ENCODE peak calls at places on chromosomes 12 and 14, in seven cellular contexts. E, P, K, D, L, V and W are unnamed samples.

GRCh38 chr12:132827763-132828703 is 636 bp downstream of the GOLGA3 start:
- DNase-seq in E (peak), P (no peak), K (no peak), D (no peak), L (peak), V (no peak), W (peak)

GRCh38 chr12:47814539-47815170 is 5.0 kb downstream of the HDAC7 start:
- DNase-seq in E (no peak), P (no peak), K (no peak), D (no peak), L (no peak), V (no peak), W (no peak)

GRCh38 chr12:125143491-125143890 is 78.3 kb downstream of the AACS start:
- DNase-seq in E (no peak), P (no peak), K (no peak), D (no peak), L (no peak), V (no peak), W (peak)

GRCh38 chr12:105561981-105562726 is 231.7 kb downstream of the C12orf75 start:
- DNase-seq in E (peak), P (peak), K (no peak), D (peak), L (no peak), V (no peak), W (peak)

GRCh38 chr14:57865450-57866198 is at the start of gene SLC35F4:
- DNase-seq in E (no peak), P (no peak), K (peak), D (no peak), L (peak), V (peak), W (no peak)

GRCh38 chr14:99981806-99982205 is 83.4 kb upstream of the EVL start:
- DNase-seq in E (no peak), P (no peak), K (no peak), D (no peak), L (no peak), V (no peak), W (no peak)

GRCh38 chr14:101489092-101489760 is 72.1 kb upstream of the DIO3 start:
- DNase-seq in E (no peak), P (no peak), K (no peak), D (no peak), L (no peak), V (no peak), W (no peak)

GRCh38 chr12:108270035-108270840 is 68.9 kb downstream of the CMKLR1 start:
- DNase-seq in E (no peak), P (no peak), K (no peak), D (no peak), L (no peak), V (no peak), W (no peak)

GRCh38 chr12:34294137-34294536 is 271.8 kb downstream of the ALG10 start:
- DNase-seq in E (no peak), P (no peak), K (no peak), D (no peak), L (no peak), V (no peak), W (no peak)

GRCh38 chr14:101858791-101859537 is 97.5 kb downstream of the PPP2R5C start:
- DNase-seq in E (no peak), P (no peak), K (no peak), D (no peak), L (no peak), V (no peak), W (no peak)

GRCh38 chr12:52249041-52249461 is 16.0 kb downstream of the KRT7 start:
- DNase-seq in E (peak), P (no peak), K (no peak), D (no peak), L (no peak), V (no peak), W (no peak)

GRCh38 chr12:96989916-96990315 is 82.9 kb downstream of the NEDD1 start:
- DNase-seq in E (peak), P (peak), K (peak), D (no peak), L (peak), V (peak), W (peak)

GRCh38 chr12:70444903-70445302 is 78.8 kb downstream of the KCNMB4 start:
- DNase-seq in E (no peak), P (no peak), K (no peak), D (no peak), L (no peak), V (no peak), W (no peak)

GRCh38 chr12:19006626-19007025 is 122.9 kb upstream of the PLEKHA5 start:
- DNase-seq in E (no peak), P (no peak), K (no peak), D (no peak), L (no peak), V (no peak), W (no peak)

GRCh38 chr12:58105225-58106119 is 164.1 kb downstream of the ATP23 start:
- DNase-seq in E (peak), P (no peak), K (no peak), D (no peak), L (no peak), V (no peak), W (peak)

GRCh38 chr14:96741151-96741977 is 55.8 kb upstream of the VRK1 start:
- DNase-seq in E (peak), P (no peak), K (peak), D (no peak), L (peak), V (peak), W (no peak)

GRCh38 chr12:120684523-120684932 is 2.4 kb upstream of the MLEC start:
- DNase-seq in E (peak), P (no peak), K (no peak), D (peak), L (no peak), V (no peak), W (no peak)

GRCh38 chr12:129089576-129089975 is 236.3 kb downstream of the GLT1D1 start:
- DNase-seq in E (no peak), P (no peak), K (no peak), D (no peak), L (no peak), V (no peak), W (no peak)

GRCh38 chr14:61321385-61322010 is at the start of gene PRKCH:
- DNase-seq in E (peak), P (peak), K (peak), D (peak), L (peak), V (peak), W (peak)

GRCh38 chr14:61320806-61321384 is 484 bp upstream of the PRKCH start:
- DNase-seq in E (peak), P (no peak), K (no peak), D (no peak), L (no peak), V (no peak), W (no peak)

GRCh38 chr14:61322011-61322798 is 826 bp downstream of the PRKCH start:
- DNase-seq in E (peak), P (no peak), K (no peak), D (no peak), L (peak), V (peak), W (no peak)

GRCh38 chr14:61323970-61324369 is 2.6 kb downstream of the PRKCH start:
- DNase-seq in E (no peak), P (no peak), K (no peak), D (no peak), L (no peak), V (no peak), W (no peak)

GRCh38 chr14:61322799-61323290 is 1.5 kb downstream of the PRKCH start:
- DNase-seq in E (peak), P (peak), K (no peak), D (peak), L (peak), V (no peak), W (no peak)
- H3K9ac ChIP-seq in E (peak), P (peak), K (peak), D (peak), L (peak), V (no peak), W (no peak)

GRCh38 chr12:53983580-53984572 is 1.1 kb upstream of the HOXC10 start:
- DNase-seq in E (no peak), P (no peak), K (no peak), D (no peak), L (no peak), V (no peak), W (no peak)
- TF ChIP-seq EZH2 in E (no peak), P (no peak), K (peak), D (no peak), L (no peak), V (peak), W (peak)

DNA sequence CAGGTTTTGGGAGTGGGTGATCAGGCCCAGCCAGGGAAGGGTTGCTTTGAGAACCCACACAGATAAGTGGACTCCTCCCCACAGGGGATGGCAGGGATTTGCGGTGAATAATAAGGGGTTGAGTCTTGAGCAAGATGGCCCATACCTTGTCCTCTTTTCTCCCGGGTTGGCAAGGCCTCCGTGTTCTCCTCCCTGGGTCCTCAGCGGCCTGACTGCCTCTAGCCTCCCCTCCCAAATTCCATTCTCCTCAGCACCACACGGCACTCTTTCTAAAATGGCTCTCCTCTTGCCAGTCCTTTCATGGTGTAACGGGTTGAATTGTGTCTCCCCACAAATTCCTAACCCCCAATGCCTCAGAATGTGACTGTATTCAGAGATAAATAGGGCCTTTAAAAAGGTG is 70.0 kb downstream of the CHST11 start:
- DNase-seq in E (no peak), P (no peak), K (no peak), D (no peak), L (no peak), V (peak), W (no peak)
- H3K4me2 ChIP-seq in E (no peak), P (no peak), K (no peak), D (no peak), L (no peak), V (peak), W (no peak)

GRCh38 chr14:105400016-105400415 is 1.7 kb downstream of the TEX22 start:
- DNase-seq in E (no peak), P (no peak), K (no peak), D (no peak), L (no peak), V (no peak), W (no peak)

GRCh38 chr14:105399441-105399775 is 1.1 kb downstream of the TEX22 start:
- DNase-seq in E (no peak), P (no peak), K (peak), D (no peak), L (no peak), V (no peak), W (no peak)

GRCh38 chr14:105398044-105398725 is at the start of gene TEX22:
- DNase-seq in E (peak), P (peak), K (peak), D (no peak), L (peak), V (peak), W (peak)

GRCh38 chr14:105398726-105399440 is 545 bp downstream of the TEX22 start:
- DNase-seq in E (peak), P (no peak), K (peak), D (no peak), L (peak), V (no peak), W (no peak)

GRCh38 chr14:105401699-105402098 is 3.4 kb downstream of the TEX22 start:
- DNase-seq in E (no peak), P (no peak), K (no peak), D (no peak), L (no peak), V (no peak), W (no peak)
- H3K9ac ChIP-seq in E (no peak), P (no peak), K (no peak), D (no peak), L (no peak), V (no peak), W (no peak)

GRCh38 chr14:33933386-33933934 is 17.4 kb downstream of the EGLN3 start:
- DNase-seq in E (no peak), P (no peak), K (no peak), D (no peak), L (no peak), V (no peak), W (no peak)
- TF ChIP-seq EZH2 in E (no peak), P (no peak), K (no peak), D (no peak), L (no peak), V (no peak), W (no peak)

DNA sequence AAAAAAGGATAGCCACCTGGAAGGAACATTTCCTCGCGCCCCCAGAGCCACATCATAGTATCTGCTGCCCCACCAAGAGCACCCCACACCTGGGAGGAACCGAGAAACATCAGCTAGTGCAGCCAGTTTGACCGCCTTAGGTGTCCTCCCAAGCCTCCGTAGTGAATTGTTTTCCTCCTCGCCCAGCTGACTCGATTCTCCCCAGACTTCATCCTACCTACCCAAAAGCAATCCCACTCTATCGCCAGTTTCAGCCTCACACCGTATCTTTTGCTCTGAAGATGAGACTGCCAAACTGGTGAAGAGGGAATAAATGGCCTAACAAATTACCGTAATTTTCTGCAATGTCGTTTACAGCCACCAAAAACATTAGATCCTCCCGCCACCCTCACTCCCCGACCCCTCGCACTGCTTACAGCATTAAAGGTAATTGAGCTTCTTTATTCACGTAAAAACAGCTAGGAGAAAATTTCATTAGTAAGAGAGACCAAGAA is 1.2 kb upstream of the SLC11A2 start:
- DNase-seq in E (no peak), P (no peak), K (no peak), D (no peak), L (no peak), V (no peak), W (no peak)
- H3K4me2 ChIP-seq in E (peak), P (peak), K (no peak), D (no peak), L (no peak), V (no peak), W (no peak)

GRCh38 chr12:90546511-90546910 is 408.5 kb downstream of the CCER1 start:
- DNase-seq in E (peak), P (no peak), K (no peak), D (no peak), L (no peak), V (no peak), W (no peak)
- H3K9ac ChIP-seq in E (no peak), P (no peak), K (no peak), D (no peak), L (no peak), V (no peak), W (no peak)

GRCh38 chr12:76375470-76375869 is 27.3 kb upstream of the BBS10 start:
- DNase-seq in E (peak), P (no peak), K (no peak), D (no peak), L (no peak), V (no peak), W (no peak)
- TF ChIP-seq EZH2 in E (no peak), P (no peak), K (no peak), D (no peak), L (no peak), V (no peak), W (no peak)

DNA sequence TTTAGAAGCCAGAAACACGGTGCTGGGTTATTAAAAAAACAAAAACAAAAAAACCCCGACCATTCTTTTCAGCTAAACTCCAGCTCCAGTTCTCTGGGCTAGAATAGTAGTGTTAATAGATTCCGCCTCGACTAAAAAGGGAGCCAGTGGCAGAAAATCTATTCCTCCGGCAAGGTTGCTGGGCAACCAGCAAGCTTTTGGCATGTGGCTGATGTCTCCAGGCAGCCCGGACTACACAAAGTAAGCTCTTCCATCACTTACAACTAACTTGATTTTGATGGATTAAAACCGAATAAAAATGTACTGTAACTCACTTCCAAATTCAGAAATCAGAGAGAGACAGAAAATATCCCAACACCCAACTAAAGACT is 126.4 kb upstream of the FOXN3 start:
- DNase-seq in E (no peak), P (no peak), K (no peak), D (no peak), L (no peak), V (peak), W (peak)
- H3K4me2 ChIP-seq in E (no peak), P (no peak), K (no peak), D (no peak), L (no peak), V (peak), W (peak)

GRCh38 chr12:107088912-107089311 is 4.4 kb downstream of the CRY1 start:
- DNase-seq in E (no peak), P (no peak), K (no peak), D (no peak), L (no peak), V (no peak), W (no peak)

GRCh38 chr12:107092669-107093546 is 441 bp downstream of the CRY1 start:
- DNase-seq in E (peak), P (no peak), K (peak), D (no peak), L (peak), V (peak), W (peak)

GRCh38 chr12:107091989-107092641 is 1.2 kb downstream of the CRY1 start:
- DNase-seq in E (peak), P (peak), K (peak), D (peak), L (peak), V (peak), W (peak)

GRCh38 chr12:107093547-107094448 is at the start of gene CRY1:
- DNase-seq in E (peak), P (peak), K (peak), D (peak), L (peak), V (peak), W (peak)

GRCh38 chr12:107091381-107091780 is 2.0 kb downstream of the CRY1 start:
- DNase-seq in E (peak), P (no peak), K (no peak), D (no peak), L (no peak), V (no peak), W (peak)
- H3K9ac ChIP-seq in E (no peak), P (no peak), K (no peak), D (no peak), L (peak), V (peak), W (peak)